ENCODE peak calls at places on chromosomes 16 and 17, in five cellular contexts. S is ascending aorta; K is CD8-positive, alpha-beta T cell; H is A549; U is cardiac muscle cell. C is an unnamed sample.
A peak's percentile ranks its signal among the peaks of the same experiment; 100 is the strongest.

GRCh38 chr16:14455577-14455976 is 174.5 kb downstream of the PARN start:
- DNase-seq in H (peak; percentile 40), S (no peak), U (peak; percentile 53), K (no peak), C (no peak)

GRCh38 chr17:82097187-82097918 is 683 bp downstream of the FASN start:
- DNase-seq in K (no peak), H (peak; percentile 66), U (peak; percentile 77), S (no peak), C (no peak)

GRCh38 chr16:1997591-1998359 is 8.0 kb downstream of the SYNGR3 start:
- DNase-seq in H (no peak), K (no peak), U (no peak), S (no peak), C (no peak)

GRCh38 chr17:79788989-79789942 is 7.6 kb downstream of the CBX8 start:
- DNase-seq in K (no peak), S (no peak), U (peak; percentile 69), H (no peak), C (no peak)

GRCh38 chr16:88761143-88761534 is 23.9 kb downstream of the PIEZO1 start:
- DNase-seq in H (no peak), K (no peak), U (no peak), S (no peak), C (no peak)

GRCh38 chr17:33560165-33560564 is 267.1 kb upstream of the ASIC2 start:
- DNase-seq in U (no peak), H (no peak), S (no peak), K (no peak), C (no peak)

GRCh38 chr17:68456529-68457167 is 648 bp downstream of the WIPI1 start:
- DNase-seq in U (peak; percentile 90), K (no peak), S (peak; percentile 66), H (peak; percentile 84), C (peak; percentile 32)

GRCh38 chr17:17149520-17150449 is 56.3 kb downstream of the PLD6 start:
- DNase-seq in H (no peak), K (no peak), S (no peak), U (no peak), C (no peak)

GRCh38 chr16:56337131-56337857 is 88.1 kb downstream of the AMFR start:
- DNase-seq in K (no peak), U (no peak), H (no peak), S (no peak), C (no peak)

GRCh38 chr16:66150691-66151090 is 215.8 kb upstream of the CDH5 start:
- DNase-seq in S (no peak), H (no peak), K (no peak), U (no peak), C (no peak)

GRCh38 chr16:57962756-57963155 is 8.2 kb downstream of the CNGB1 start:
- DNase-seq in K (no peak), U (no peak), S (no peak), H (no peak), C (no peak)

GRCh38 chr17:80772906-80773242 is 218.8 kb upstream of the CHMP6 start:
- DNase-seq in K (no peak), H (no peak), S (no peak), U (no peak), C (no peak)

GRCh38 chr17:33154869-33155455 is 138.1 kb downstream of the ASIC2 start:
- DNase-seq in S (no peak), K (no peak), H (no peak), U (no peak), C (no peak)

GRCh38 chr17:46979023-46979870 is at the start of gene RPRML:
- DNase-seq in K (no peak), S (no peak), H (peak; percentile 54), U (peak; percentile 61), C (no peak)

GRCh38 chr17:75535119-75535537 is 9.6 kb downstream of the LLGL2 start:
- DNase-seq in U (no peak), H (no peak), S (no peak), K (peak; percentile 67), C (no peak)

GRCh38 chr17:80586464-80587228 is 42.0 kb downstream of the RPTOR start:
- DNase-seq in H (no peak), U (no peak), K (no peak), S (no peak), C (no peak)

GRCh38 chr16:15897834-15898254 is 9.4 kb upstream of the CEP20 start:
- DNase-seq in K (no peak), U (no peak), H (no peak), S (no peak), C (no peak)

GRCh38 chr17:81206166-81206565 is 16.6 kb downstream of the CEP131 start:
- DNase-seq in U (no peak), K (no peak), S (no peak), H (no peak), C (no peak)

GRCh38 chr17:18225562-18226283 is at the start of gene LLGL1:
- DNase-seq in S (no peak), U (no peak), K (peak; percentile 13), H (no peak), C (no peak)

GRCh38 chr17:82105882-82106696 is 8.1 kb upstream of the FASN start:
- DNase-seq in K (peak; percentile 63), H (peak; percentile 82), S (no peak), U (peak; percentile 73), C (no peak)

GRCh38 chr16:88692861-88693260 is 6.6 kb upstream of the SNAI3 start:
- DNase-seq in U (no peak), H (no peak), K (no peak), S (no peak), C (no peak)

DNA sequence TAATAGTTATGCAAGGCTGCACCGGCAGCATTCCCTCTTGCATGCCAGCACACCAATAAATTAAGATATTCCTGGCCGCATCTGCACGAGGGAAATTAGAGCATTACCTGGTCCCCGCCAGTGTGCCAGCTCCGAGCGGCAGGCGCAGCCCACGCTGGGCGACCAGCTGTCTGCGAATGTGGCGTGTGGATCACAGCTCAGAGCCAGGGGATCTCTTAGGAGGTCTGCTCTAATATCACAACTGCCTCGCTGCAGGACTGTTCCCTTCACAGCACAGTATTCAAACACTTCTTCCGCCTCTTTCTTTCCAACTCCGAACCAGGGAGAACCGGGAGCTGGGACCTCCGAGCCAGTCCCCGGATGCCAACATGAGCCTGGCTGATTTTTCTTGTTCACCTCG is 212.9 kb downstream of the C16orf78 start:
- DNase-seq in U (no peak), K (no peak), H (no peak), S (no peak), C (no peak)
- TF ChIP-seq CTCF in U (no peak), K (no peak), H (no peak), S (no peak), C (no peak)

GRCh38 chr16:30152517-30152916 is 29.5 kb upstream of the MAPK3 start:
- DNase-seq in K (no peak), U (no peak), H (no peak), S (no peak), C (no peak)
- H3K4me3 ChIP-seq in K (no peak overlapping the region), U (no peak overlapping the region), H (no peak overlapping the region), S (no peak overlapping the region), C (no peak overlapping the region)

GRCh38 chr17:19237389-19238166 is 412 bp downstream of the EPN2 start:
- DNase-seq in U (peak; percentile 52), S (no peak), H (peak; percentile 51), K (no peak), C (no peak)
- TF ChIP-seq CTCF in U (peak; percentile 6), S (no peak), H (peak; percentile 7), K (no peak), C (peak; percentile 44)

DNA sequence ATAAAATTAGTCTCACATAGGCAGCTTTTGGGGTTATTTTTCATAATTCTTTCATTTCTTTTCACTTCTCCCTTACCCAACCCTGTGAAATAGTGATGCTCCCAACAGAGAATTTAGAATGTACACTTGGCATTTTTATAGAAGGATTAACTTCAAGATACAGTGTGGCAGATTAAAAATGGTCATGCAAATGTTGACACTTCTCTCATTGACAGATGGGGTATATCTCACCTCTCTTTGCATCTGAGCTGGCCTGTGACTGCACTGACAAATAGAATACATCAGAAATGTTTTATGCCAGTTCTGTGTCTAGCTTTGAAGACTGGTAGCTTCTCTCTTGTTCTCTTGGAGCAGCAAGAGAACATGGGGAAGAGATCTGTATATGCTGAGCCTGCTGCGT is 949.7 kb downstream of the CDH11 start:
- DNase-seq in K (no peak), S (no peak), U (no peak), H (no peak), C (no peak)
- H3K4me3 ChIP-seq in K (no peak overlapping the region), S (no peak overlapping the region), U (no peak overlapping the region), H (no peak overlapping the region), C (no peak overlapping the region)

GRCh38 chr17:43329183-43329582 is 69.6 kb upstream of the ARL4D start:
- DNase-seq in K (no peak), S (no peak), H (no peak), U (no peak), C (no peak)

GRCh38 chr17:43332211-43332610 is 66.6 kb upstream of the ARL4D start:
- DNase-seq in U (no peak), K (no peak), S (no peak), H (no peak), C (no peak)

GRCh38 chr17:43328650-43329049 is 70.1 kb upstream of the ARL4D start:
- DNase-seq in S (no peak), K (no peak), U (no peak), H (no peak), C (no peak)

GRCh38 chr17:43333438-43333943 is 65.3 kb upstream of the ARL4D start:
- DNase-seq in S (no peak), U (no peak), K (no peak), H (no peak), C (no peak)

GRCh38 chr17:43330876-43331639 is 67.7 kb upstream of the ARL4D start:
- DNase-seq in H (peak; percentile 58), U (no peak), K (no peak), S (no peak), C (no peak)
- TF ChIP-seq CTCF in H (no peak), U (peak; percentile 5), K (no peak), S (no peak), C (no peak)